ENCODE peak calls at places on chromosomes 11 and 22, in seven cellular contexts. One of them, this sample, is unnamed.

GRCh38 chr11:88102595-88102929 is 72.7 kb downstream of the RAB38 start:
- DNase-seq in tibial nerve: no peak
- DNase-seq in sigmoid colon: no peak
- DNase-seq in stomach: no peak
- DNase-seq in A549: no peak
- DNase-seq in upper lobe of left lung: no peak
- DNase-seq in transverse colon: no peak
- DNase-seq in this sample: no peak

GRCh38 chr22:50111056-50111455 is 21.2 kb downstream of the MOV10L1 start:
- DNase-seq in stomach: no peak
- DNase-seq in transverse colon: no peak
- DNase-seq in A549: no peak
- DNase-seq in tibial nerve: no peak
- DNase-seq in sigmoid colon: no peak
- DNase-seq in upper lobe of left lung: no peak
- DNase-seq in this sample: no peak

GRCh38 chr11:66015094-66015881 is 3.5 kb downstream of the CST6 start:
- DNase-seq in sigmoid colon: no peak
- DNase-seq in A549: no peak
- DNase-seq in upper lobe of left lung: no peak
- DNase-seq in transverse colon: no peak
- DNase-seq in stomach: no peak
- DNase-seq in tibial nerve: no peak
- DNase-seq in this sample: no peak

GRCh38 chr11:123478352-123478986 is 48.4 kb downstream of the GRAMD1B start:
- DNase-seq in tibial nerve: no peak
- DNase-seq in sigmoid colon: peak
- DNase-seq in stomach: peak
- DNase-seq in upper lobe of left lung: no peak
- DNase-seq in transverse colon: peak
- DNase-seq in A549: peak
- DNase-seq in this sample: peak

GRCh38 chr11:8732748-8733241 is 50.2 kb downstream of the RPL27A start:
- DNase-seq in upper lobe of left lung: peak
- DNase-seq in transverse colon: peak
- DNase-seq in sigmoid colon: peak
- DNase-seq in stomach: peak
- DNase-seq in tibial nerve: peak
- DNase-seq in A549: no peak
- DNase-seq in this sample: peak

GRCh38 chr11:69541501-69542313 is 60.2 kb downstream of the LINC01488 start:
- DNase-seq in upper lobe of left lung: no peak
- DNase-seq in sigmoid colon: peak
- DNase-seq in tibial nerve: no peak
- DNase-seq in A549: peak
- DNase-seq in stomach: no peak
- DNase-seq in transverse colon: no peak
- DNase-seq in this sample: no peak

GRCh38 chr22:19535001-19535400 is 10.8 kb upstream of the CLDN5 start:
- DNase-seq in tibial nerve: no peak
- DNase-seq in stomach: no peak
- DNase-seq in A549: no peak
- DNase-seq in sigmoid colon: no peak
- DNase-seq in upper lobe of left lung: no peak
- DNase-seq in transverse colon: no peak
- DNase-seq in this sample: no peak

GRCh38 chr22:36362819-36363377 is 24.9 kb downstream of the MYH9 start:
- DNase-seq in tibial nerve: no peak
- DNase-seq in A549: no peak
- DNase-seq in upper lobe of left lung: no peak
- DNase-seq in sigmoid colon: no peak
- DNase-seq in stomach: no peak
- DNase-seq in transverse colon: no peak
- DNase-seq in this sample: no peak

GRCh38 chr11:103624708-103625623 is 411.5 kb upstream of the DDI1 start:
- DNase-seq in A549: peak
- DNase-seq in tibial nerve: no peak
- DNase-seq in stomach: no peak
- DNase-seq in upper lobe of left lung: no peak
- DNase-seq in transverse colon: no peak
- DNase-seq in sigmoid colon: no peak
- DNase-seq in this sample: no peak

GRCh38 chr11:19698493-19699292 is 13.9 kb upstream of the NAV2 start:
- DNase-seq in transverse colon: no peak
- DNase-seq in stomach: no peak
- DNase-seq in upper lobe of left lung: no peak
- DNase-seq in A549: no peak
- DNase-seq in tibial nerve: no peak
- DNase-seq in sigmoid colon: peak
- DNase-seq in this sample: no peak

GRCh38 chr11:126282742-126283591 is at the start of gene TIRAP:
- DNase-seq in A549: peak
- DNase-seq in sigmoid colon: peak
- DNase-seq in upper lobe of left lung: peak
- DNase-seq in tibial nerve: peak
- DNase-seq in transverse colon: peak
- DNase-seq in stomach: peak
- DNase-seq in this sample: peak

GRCh38 chr22:28341001-28341400 is 338.6 kb downstream of the TTC28 start:
- DNase-seq in sigmoid colon: no peak
- DNase-seq in transverse colon: no peak
- DNase-seq in upper lobe of left lung: no peak
- DNase-seq in A549: no peak
- DNase-seq in stomach: no peak
- DNase-seq in tibial nerve: no peak
- DNase-seq in this sample: no peak

GRCh38 chr22:31044262-31044861 is 36.8 kb upstream of the SMTN start:
- DNase-seq in A549: no peak
- DNase-seq in transverse colon: peak
- DNase-seq in tibial nerve: peak
- DNase-seq in upper lobe of left lung: peak
- DNase-seq in stomach: peak
- DNase-seq in sigmoid colon: peak
- DNase-seq in this sample: peak

GRCh38 chr11:73972187-73972586 is 10.5 kb downstream of the UCP2 start:
- DNase-seq in stomach: no peak
- DNase-seq in sigmoid colon: peak
- DNase-seq in A549: no peak
- DNase-seq in tibial nerve: no peak
- DNase-seq in upper lobe of left lung: no peak
- DNase-seq in transverse colon: no peak
- DNase-seq in this sample: no peak

GRCh38 chr22:29964777-29965176 is 81.8 kb downstream of the MTMR3 start:
- DNase-seq in transverse colon: no peak
- DNase-seq in upper lobe of left lung: no peak
- DNase-seq in stomach: no peak
- DNase-seq in sigmoid colon: no peak
- DNase-seq in tibial nerve: no peak
- DNase-seq in A549: no peak
- DNase-seq in this sample: no peak

GRCh38 chr22:42091446-42091764 is 833 bp upstream of the NDUFA6 start:
- DNase-seq in upper lobe of left lung: no peak
- DNase-seq in stomach: no peak
- DNase-seq in transverse colon: no peak
- DNase-seq in A549: no peak
- DNase-seq in sigmoid colon: no peak
- DNase-seq in tibial nerve: no peak
- DNase-seq in this sample: no peak

GRCh38 chr11:19455731-19456130 is 215.0 kb upstream of the E2F8 start:
- DNase-seq in tibial nerve: no peak
- DNase-seq in transverse colon: no peak
- DNase-seq in A549: no peak
- DNase-seq in stomach: no peak
- DNase-seq in upper lobe of left lung: no peak
- DNase-seq in sigmoid colon: peak
- DNase-seq in this sample: no peak

GRCh38 chr22:49667236-49667635 is 160.4 kb downstream of the BRD1 start:
- DNase-seq in upper lobe of left lung: no peak
- DNase-seq in transverse colon: peak
- DNase-seq in stomach: no peak
- DNase-seq in A549: no peak
- DNase-seq in sigmoid colon: peak
- DNase-seq in tibial nerve: no peak
- DNase-seq in this sample: peak

GRCh38 chr11:34405079-34405858 is 33.5 kb upstream of the CAT start:
- DNase-seq in A549: peak
- DNase-seq in upper lobe of left lung: no peak
- DNase-seq in transverse colon: no peak
- DNase-seq in stomach: no peak
- DNase-seq in sigmoid colon: no peak
- DNase-seq in tibial nerve: no peak
- DNase-seq in this sample: no peak

GRCh38 chr22:37379716-37380115 is 47.6 kb downstream of the ELFN2 start:
- DNase-seq in tibial nerve: no peak
- DNase-seq in transverse colon: no peak
- DNase-seq in upper lobe of left lung: peak
- DNase-seq in A549: no peak
- DNase-seq in sigmoid colon: no peak
- DNase-seq in stomach: no peak
- DNase-seq in this sample: no peak

GRCh38 chr22:28108851-28109250 is 189.8 kb upstream of the PITPNB start:
- DNase-seq in tibial nerve: no peak
- DNase-seq in transverse colon: no peak
- DNase-seq in A549: no peak
- DNase-seq in upper lobe of left lung: no peak
- DNase-seq in stomach: no peak
- DNase-seq in sigmoid colon: no peak
- DNase-seq in this sample: no peak

GRCh38 chr11:102837646-102838045 is 5.8 kb downstream of the MMP3 start:
- DNase-seq in tibial nerve: no peak
- DNase-seq in A549: no peak
- DNase-seq in stomach: no peak
- DNase-seq in upper lobe of left lung: no peak
- DNase-seq in transverse colon: no peak
- DNase-seq in sigmoid colon: no peak
- DNase-seq in this sample: no peak

GRCh38 chr11:17353228-17354021 is 1.8 kb downstream of the NCR3LG1 start:
- DNase-seq in A549: peak
- DNase-seq in tibial nerve: no peak
- DNase-seq in stomach: peak
- DNase-seq in upper lobe of left lung: peak
- DNase-seq in transverse colon: peak
- DNase-seq in sigmoid colon: peak
- DNase-seq in this sample: peak

GRCh38 chr11:73295259-73295995 is 12.6 kb upstream of the ARHGEF17 start:
- DNase-seq in upper lobe of left lung: no peak
- DNase-seq in tibial nerve: no peak
- DNase-seq in stomach: peak
- DNase-seq in transverse colon: peak
- DNase-seq in sigmoid colon: no peak
- DNase-seq in A549: peak
- DNase-seq in this sample: peak

GRCh38 chr11:62856333-62856910 is 17.0 kb upstream of the WDR74 start:
- DNase-seq in sigmoid colon: no peak
- DNase-seq in upper lobe of left lung: no peak
- DNase-seq in transverse colon: no peak
- DNase-seq in stomach: no peak
- DNase-seq in tibial nerve: no peak
- DNase-seq in A549: no peak
- DNase-seq in this sample: no peak

GRCh38 chr22:48477031-48477721 is 1350.5 kb downstream of the BRD1 start:
- DNase-seq in sigmoid colon: no peak
- DNase-seq in stomach: peak
- DNase-seq in A549: no peak
- DNase-seq in tibial nerve: peak
- DNase-seq in transverse colon: no peak
- DNase-seq in upper lobe of left lung: no peak
- DNase-seq in this sample: peak

GRCh38 chr11:126415128-126415527 is 59.6 kb downstream of the ST3GAL4 start:
- DNase-seq in A549: no peak
- DNase-seq in upper lobe of left lung: no peak
- DNase-seq in stomach: peak
- DNase-seq in sigmoid colon: peak
- DNase-seq in tibial nerve: peak
- DNase-seq in transverse colon: peak
- DNase-seq in this sample: peak

GRCh38 chr11:35550374-35551036 is 25.1 kb upstream of the PAMR1 start:
- DNase-seq in transverse colon: no peak
- DNase-seq in sigmoid colon: no peak
- DNase-seq in upper lobe of left lung: no peak
- DNase-seq in tibial nerve: no peak
- DNase-seq in stomach: no peak
- DNase-seq in A549: no peak
- DNase-seq in this sample: no peak

GRCh38 chr11:77361184-77361583 is 59.7 kb upstream of the GDPD4 start:
- DNase-seq in upper lobe of left lung: no peak
- DNase-seq in tibial nerve: no peak
- DNase-seq in stomach: no peak
- DNase-seq in A549: peak
- DNase-seq in transverse colon: no peak
- DNase-seq in sigmoid colon: no peak
- DNase-seq in this sample: no peak

GRCh38 chr22:45526768-45527360 is 24.2 kb downstream of the FBLN1 start:
- DNase-seq in upper lobe of left lung: no peak
- DNase-seq in transverse colon: no peak
- DNase-seq in sigmoid colon: peak
- DNase-seq in A549: no peak
- DNase-seq in stomach: no peak
- DNase-seq in tibial nerve: no peak
- DNase-seq in this sample: no peak
- TF ChIP-seq EP300 in upper lobe of left lung: peak
- TF ChIP-seq EP300 in transverse colon: no peak
- TF ChIP-seq EP300 in sigmoid colon: no peak
- TF ChIP-seq EP300 in A549: no peak
- TF ChIP-seq EP300 in stomach: peak
- TF ChIP-seq EP300 in tibial nerve: no peak
- TF ChIP-seq EP300 in this sample: peak

GRCh38 chr11:12149672-12150225 is 39.4 kb downstream of the MICAL2 start:
- DNase-seq in upper lobe of left lung: no peak
- DNase-seq in A549: no peak
- DNase-seq in stomach: no peak
- DNase-seq in sigmoid colon: no peak
- DNase-seq in tibial nerve: no peak
- DNase-seq in transverse colon: peak
- DNase-seq in this sample: no peak
- TF ChIP-seq EP300 in upper lobe of left lung: no peak
- TF ChIP-seq EP300 in A549: no peak
- TF ChIP-seq EP300 in stomach: no peak
- TF ChIP-seq EP300 in sigmoid colon: no peak
- TF ChIP-seq EP300 in tibial nerve: no peak
- TF ChIP-seq EP300 in transverse colon: no peak
- TF ChIP-seq EP300 in this sample: no peak

DNA sequence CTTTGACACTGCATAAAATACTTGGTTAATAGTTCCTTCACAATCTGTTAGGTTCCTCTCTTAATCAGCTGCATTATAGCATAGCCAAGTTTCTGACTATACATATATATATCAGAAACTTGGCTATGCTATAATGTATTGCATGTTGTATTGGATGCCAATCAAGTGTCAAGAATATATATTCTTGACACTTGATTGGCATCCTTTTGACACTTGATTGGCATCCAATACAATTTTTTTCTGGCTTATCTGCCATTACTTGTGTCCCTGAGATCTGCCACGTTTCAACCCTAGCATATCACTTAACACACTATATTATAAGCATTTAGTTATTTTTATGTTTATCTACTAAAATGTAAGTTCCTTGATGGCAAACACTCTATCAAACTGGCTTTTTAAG is 949.7 kb upstream of the TENM4 start:
- DNase-seq in transverse colon: no peak
- DNase-seq in sigmoid colon: no peak
- DNase-seq in upper lobe of left lung: no peak
- DNase-seq in tibial nerve: no peak
- DNase-seq in stomach: no peak
- DNase-seq in A549: no peak
- DNase-seq in this sample: no peak
- TF ChIP-seq EP300 in transverse colon: no peak
- TF ChIP-seq EP300 in sigmoid colon: no peak
- TF ChIP-seq EP300 in upper lobe of left lung: no peak
- TF ChIP-seq EP300 in tibial nerve: no peak
- TF ChIP-seq EP300 in stomach: no peak
- TF ChIP-seq EP300 in A549: no peak
- TF ChIP-seq EP300 in this sample: no peak

GRCh38 chr11:120064341-120064740 is 73.6 kb downstream of the TRIM29 start:
- DNase-seq in A549: no peak
- DNase-seq in transverse colon: no peak
- DNase-seq in sigmoid colon: no peak
- DNase-seq in tibial nerve: no peak
- DNase-seq in upper lobe of left lung: no peak
- DNase-seq in stomach: no peak
- DNase-seq in this sample: no peak
- TF ChIP-seq EP300 in A549: no peak
- TF ChIP-seq EP300 in transverse colon: no peak
- TF ChIP-seq EP300 in sigmoid colon: no peak
- TF ChIP-seq EP300 in tibial nerve: no peak
- TF ChIP-seq EP300 in upper lobe of left lung: no peak
- TF ChIP-seq EP300 in stomach: no peak
- TF ChIP-seq EP300 in this sample: no peak

This sample was measured in ovary.